ENCODE peak calls at places on chromosomes 11 and 22, in five cellular contexts. One of them, this sample, is unnamed.

GRCh38 chr11:66335531-66336233 is 552 bp downstream of the RIN1 start:
- DNase-seq in activated T-cell treated with anti-CD3 and anti-CD28 coated beads, Interleukin-2, amount 50 U/mL, for 24 hours: no peak
- DNase-seq in occipital lobe: no peak
- DNase-seq in stimulated activated CD4-positive, alpha-beta T cell treated with anti-CD3 and anti-CD28 coated beads, Interleukin-1b, Interleukin-23, amount 100 ng/mL, for 1 hour: no peak
- DNase-seq in WTC11: no peak
- DNase-seq in this sample: peak; percentile 80

GRCh38 chr11:108645956-108646355 is 18.9 kb upstream of the DDX10 start:
- DNase-seq in activated T-cell treated with anti-CD3 and anti-CD28 coated beads, Interleukin-2, amount 50 U/mL, for 24 hours: no peak
- DNase-seq in occipital lobe: no peak
- DNase-seq in stimulated activated CD4-positive, alpha-beta T cell treated with anti-CD3 and anti-CD28 coated beads, Interleukin-1b, Interleukin-23, amount 100 ng/mL, for 1 hour: no peak
- DNase-seq in WTC11: no peak
- DNase-seq in this sample: no peak

GRCh38 chr22:37208401-37209139 is 3.7 kb downstream of the SSTR3 start:
- DNase-seq in activated T-cell treated with anti-CD3 and anti-CD28 coated beads, Interleukin-2, amount 50 U/mL, for 24 hours: peak; percentile 32
- DNase-seq in occipital lobe: no peak
- DNase-seq in stimulated activated CD4-positive, alpha-beta T cell treated with anti-CD3 and anti-CD28 coated beads, Interleukin-1b, Interleukin-23, amount 100 ng/mL, for 1 hour: no peak
- DNase-seq in WTC11: no peak
- DNase-seq in this sample: no peak

GRCh38 chr22:47307326-47307725 is 544.9 kb downstream of the TBC1D22A start:
- DNase-seq in activated T-cell treated with anti-CD3 and anti-CD28 coated beads, Interleukin-2, amount 50 U/mL, for 24 hours: no peak
- DNase-seq in occipital lobe: no peak
- DNase-seq in stimulated activated CD4-positive, alpha-beta T cell treated with anti-CD3 and anti-CD28 coated beads, Interleukin-1b, Interleukin-23, amount 100 ng/mL, for 1 hour: no peak
- DNase-seq in WTC11: no peak
- DNase-seq in this sample: no peak

GRCh38 chr11:12824281-12825041 is 150.2 kb downstream of the TEAD1 start:
- DNase-seq in activated T-cell treated with anti-CD3 and anti-CD28 coated beads, Interleukin-2, amount 50 U/mL, for 24 hours: no peak
- DNase-seq in occipital lobe: no peak
- DNase-seq in stimulated activated CD4-positive, alpha-beta T cell treated with anti-CD3 and anti-CD28 coated beads, Interleukin-1b, Interleukin-23, amount 100 ng/mL, for 1 hour: no peak
- DNase-seq in WTC11: no peak
- DNase-seq in this sample: no peak

GRCh38 chr11:35010656-35011055 is 94.2 kb downstream of the PDHX start:
- DNase-seq in activated T-cell treated with anti-CD3 and anti-CD28 coated beads, Interleukin-2, amount 50 U/mL, for 24 hours: no peak
- DNase-seq in occipital lobe: no peak
- DNase-seq in stimulated activated CD4-positive, alpha-beta T cell treated with anti-CD3 and anti-CD28 coated beads, Interleukin-1b, Interleukin-23, amount 100 ng/mL, for 1 hour: no peak
- DNase-seq in WTC11: no peak
- DNase-seq in this sample: no peak

GRCh38 chr11:73249304-73249703 is 22.8 kb upstream of the P2RY6 start:
- DNase-seq in activated T-cell treated with anti-CD3 and anti-CD28 coated beads, Interleukin-2, amount 50 U/mL, for 24 hours: no peak
- DNase-seq in occipital lobe: no peak
- DNase-seq in stimulated activated CD4-positive, alpha-beta T cell treated with anti-CD3 and anti-CD28 coated beads, Interleukin-1b, Interleukin-23, amount 100 ng/mL, for 1 hour: no peak
- DNase-seq in WTC11: no peak
- DNase-seq in this sample: no peak

GRCh38 chr22:40666151-40666848 is 13.0 kb upstream of the MCHR1 start:
- DNase-seq in activated T-cell treated with anti-CD3 and anti-CD28 coated beads, Interleukin-2, amount 50 U/mL, for 24 hours: no peak
- DNase-seq in occipital lobe: no peak
- DNase-seq in stimulated activated CD4-positive, alpha-beta T cell treated with anti-CD3 and anti-CD28 coated beads, Interleukin-1b, Interleukin-23, amount 100 ng/mL, for 1 hour: no peak
- DNase-seq in WTC11: no peak
- DNase-seq in this sample: no peak

GRCh38 chr11:119094816-119095065 is 6.9 kb downstream of the DPAGT1 start:
- DNase-seq in activated T-cell treated with anti-CD3 and anti-CD28 coated beads, Interleukin-2, amount 50 U/mL, for 24 hours: no peak
- DNase-seq in occipital lobe: peak; percentile 66
- DNase-seq in stimulated activated CD4-positive, alpha-beta T cell treated with anti-CD3 and anti-CD28 coated beads, Interleukin-1b, Interleukin-23, amount 100 ng/mL, for 1 hour: no peak
- DNase-seq in WTC11: peak; percentile 74
- DNase-seq in this sample: peak; percentile 70

GRCh38 chr22:44804327-44804726 is 52.0 kb downstream of the ARHGAP8 start:
- DNase-seq in activated T-cell treated with anti-CD3 and anti-CD28 coated beads, Interleukin-2, amount 50 U/mL, for 24 hours: no peak
- DNase-seq in occipital lobe: no peak
- DNase-seq in stimulated activated CD4-positive, alpha-beta T cell treated with anti-CD3 and anti-CD28 coated beads, Interleukin-1b, Interleukin-23, amount 100 ng/mL, for 1 hour: no peak
- DNase-seq in WTC11: no peak
- DNase-seq in this sample: no peak

GRCh38 chr11:69012092-69013008 is 696 bp downstream of the MRGPRF start:
- DNase-seq in activated T-cell treated with anti-CD3 and anti-CD28 coated beads, Interleukin-2, amount 50 U/mL, for 24 hours: no peak
- DNase-seq in occipital lobe: no peak
- DNase-seq in stimulated activated CD4-positive, alpha-beta T cell treated with anti-CD3 and anti-CD28 coated beads, Interleukin-1b, Interleukin-23, amount 100 ng/mL, for 1 hour: no peak
- DNase-seq in WTC11: no peak
- DNase-seq in this sample: no peak

GRCh38 chr11:67022341-67022933 is 497 bp upstream of the SYT12 start:
- DNase-seq in activated T-cell treated with anti-CD3 and anti-CD28 coated beads, Interleukin-2, amount 50 U/mL, for 24 hours: no peak
- DNase-seq in occipital lobe: peak; percentile 49
- DNase-seq in stimulated activated CD4-positive, alpha-beta T cell treated with anti-CD3 and anti-CD28 coated beads, Interleukin-1b, Interleukin-23, amount 100 ng/mL, for 1 hour: no peak
- DNase-seq in WTC11: no peak
- DNase-seq in this sample: no peak

GRCh38 chr22:49936973-49937757 is 18.7 kb downstream of the CRELD2 start:
- DNase-seq in activated T-cell treated with anti-CD3 and anti-CD28 coated beads, Interleukin-2, amount 50 U/mL, for 24 hours: no peak
- DNase-seq in occipital lobe: peak; percentile 42
- DNase-seq in stimulated activated CD4-positive, alpha-beta T cell treated with anti-CD3 and anti-CD28 coated beads, Interleukin-1b, Interleukin-23, amount 100 ng/mL, for 1 hour: no peak
- DNase-seq in WTC11: no peak
- DNase-seq in this sample: no peak

GRCh38 chr11:68946416-68947090 is 34.2 kb downstream of the MRGPRD start:
- DNase-seq in activated T-cell treated with anti-CD3 and anti-CD28 coated beads, Interleukin-2, amount 50 U/mL, for 24 hours: no peak
- DNase-seq in occipital lobe: no peak
- DNase-seq in stimulated activated CD4-positive, alpha-beta T cell treated with anti-CD3 and anti-CD28 coated beads, Interleukin-1b, Interleukin-23, amount 100 ng/mL, for 1 hour: no peak
- DNase-seq in WTC11: no peak
- DNase-seq in this sample: no peak

GRCh38 chr11:66291706-66292542 is at the start of gene TMEM151A:
- DNase-seq in activated T-cell treated with anti-CD3 and anti-CD28 coated beads, Interleukin-2, amount 50 U/mL, for 24 hours: peak; percentile 55
- DNase-seq in occipital lobe: no peak
- DNase-seq in stimulated activated CD4-positive, alpha-beta T cell treated with anti-CD3 and anti-CD28 coated beads, Interleukin-1b, Interleukin-23, amount 100 ng/mL, for 1 hour: no peak
- DNase-seq in WTC11: no peak
- DNase-seq in this sample: peak; percentile 74

GRCh38 chr11:12017865-12018453 is 9.5 kb upstream of the DKK3 start:
- DNase-seq in activated T-cell treated with anti-CD3 and anti-CD28 coated beads, Interleukin-2, amount 50 U/mL, for 24 hours: no peak
- DNase-seq in occipital lobe: no peak
- DNase-seq in stimulated activated CD4-positive, alpha-beta T cell treated with anti-CD3 and anti-CD28 coated beads, Interleukin-1b, Interleukin-23, amount 100 ng/mL, for 1 hour: no peak
- DNase-seq in WTC11: no peak
- DNase-seq in this sample: no peak

GRCh38 chr11:107439586-107440201 is 17.9 kb downstream of the CWF19L2 start:
- DNase-seq in activated T-cell treated with anti-CD3 and anti-CD28 coated beads, Interleukin-2, amount 50 U/mL, for 24 hours: no peak
- DNase-seq in occipital lobe: no peak
- DNase-seq in stimulated activated CD4-positive, alpha-beta T cell treated with anti-CD3 and anti-CD28 coated beads, Interleukin-1b, Interleukin-23, amount 100 ng/mL, for 1 hour: no peak
- DNase-seq in WTC11: no peak
- DNase-seq in this sample: no peak

GRCh38 chr11:124941703-124942102 is 5.9 kb upstream of the HEPACAM start:
- DNase-seq in activated T-cell treated with anti-CD3 and anti-CD28 coated beads, Interleukin-2, amount 50 U/mL, for 24 hours: no peak
- DNase-seq in occipital lobe: no peak
- DNase-seq in stimulated activated CD4-positive, alpha-beta T cell treated with anti-CD3 and anti-CD28 coated beads, Interleukin-1b, Interleukin-23, amount 100 ng/mL, for 1 hour: no peak
- DNase-seq in WTC11: no peak
- DNase-seq in this sample: no peak

GRCh38 chr11:72224587-72225410 is at the start of gene INPPL1:
- DNase-seq in activated T-cell treated with anti-CD3 and anti-CD28 coated beads, Interleukin-2, amount 50 U/mL, for 24 hours: peak; percentile 68
- DNase-seq in occipital lobe: no peak
- DNase-seq in stimulated activated CD4-positive, alpha-beta T cell treated with anti-CD3 and anti-CD28 coated beads, Interleukin-1b, Interleukin-23, amount 100 ng/mL, for 1 hour: peak; percentile 37
- DNase-seq in WTC11: peak; percentile 58
- DNase-seq in this sample: peak; percentile 70

GRCh38 chr11:100709233-100709999 is 22.3 kb downstream of the ARHGAP42 start:
- DNase-seq in activated T-cell treated with anti-CD3 and anti-CD28 coated beads, Interleukin-2, amount 50 U/mL, for 24 hours: no peak
- DNase-seq in occipital lobe: no peak
- DNase-seq in stimulated activated CD4-positive, alpha-beta T cell treated with anti-CD3 and anti-CD28 coated beads, Interleukin-1b, Interleukin-23, amount 100 ng/mL, for 1 hour: no peak
- DNase-seq in WTC11: no peak
- DNase-seq in this sample: no peak

GRCh38 chr11:67439321-67440228 is 2.1 kb upstream of the PTPRCAP start:
- DNase-seq in activated T-cell treated with anti-CD3 and anti-CD28 coated beads, Interleukin-2, amount 50 U/mL, for 24 hours: peak; percentile 67
- DNase-seq in occipital lobe: no peak
- DNase-seq in stimulated activated CD4-positive, alpha-beta T cell treated with anti-CD3 and anti-CD28 coated beads, Interleukin-1b, Interleukin-23, amount 100 ng/mL, for 1 hour: no peak
- DNase-seq in WTC11: peak; percentile 55
- DNase-seq in this sample: no peak

GRCh38 chr11:96045622-96046456 is 121.9 kb upstream of the MTMR2 start:
- DNase-seq in activated T-cell treated with anti-CD3 and anti-CD28 coated beads, Interleukin-2, amount 50 U/mL, for 24 hours: no peak
- DNase-seq in occipital lobe: peak; percentile 22
- DNase-seq in stimulated activated CD4-positive, alpha-beta T cell treated with anti-CD3 and anti-CD28 coated beads, Interleukin-1b, Interleukin-23, amount 100 ng/mL, for 1 hour: no peak
- DNase-seq in WTC11: peak; percentile 64
- DNase-seq in this sample: peak; percentile 65

GRCh38 chr11:34145073-34145472 is 39.6 kb downstream of the NAT10 start:
- DNase-seq in activated T-cell treated with anti-CD3 and anti-CD28 coated beads, Interleukin-2, amount 50 U/mL, for 24 hours: no peak
- DNase-seq in occipital lobe: no peak
- DNase-seq in stimulated activated CD4-positive, alpha-beta T cell treated with anti-CD3 and anti-CD28 coated beads, Interleukin-1b, Interleukin-23, amount 100 ng/mL, for 1 hour: no peak
- DNase-seq in WTC11: no peak
- DNase-seq in this sample: no peak

GRCh38 chr22:28594784-28595324 is 84.8 kb downstream of the TTC28 start:
- DNase-seq in activated T-cell treated with anti-CD3 and anti-CD28 coated beads, Interleukin-2, amount 50 U/mL, for 24 hours: no peak
- DNase-seq in occipital lobe: no peak
- DNase-seq in stimulated activated CD4-positive, alpha-beta T cell treated with anti-CD3 and anti-CD28 coated beads, Interleukin-1b, Interleukin-23, amount 100 ng/mL, for 1 hour: no peak
- DNase-seq in WTC11: no peak
- DNase-seq in this sample: peak; percentile 39

GRCh38 chr11:35362571-35362980 is 56.8 kb downstream of the SLC1A2 start:
- DNase-seq in activated T-cell treated with anti-CD3 and anti-CD28 coated beads, Interleukin-2, amount 50 U/mL, for 24 hours: no peak
- DNase-seq in occipital lobe: no peak
- DNase-seq in stimulated activated CD4-positive, alpha-beta T cell treated with anti-CD3 and anti-CD28 coated beads, Interleukin-1b, Interleukin-23, amount 100 ng/mL, for 1 hour: no peak
- DNase-seq in WTC11: no peak
- DNase-seq in this sample: no peak

GRCh38 chr22:40107756-40108437 is 69.8 kb upstream of the TNRC6B start:
- DNase-seq in activated T-cell treated with anti-CD3 and anti-CD28 coated beads, Interleukin-2, amount 50 U/mL, for 24 hours: peak; percentile 60
- DNase-seq in occipital lobe: no peak
- DNase-seq in stimulated activated CD4-positive, alpha-beta T cell treated with anti-CD3 and anti-CD28 coated beads, Interleukin-1b, Interleukin-23, amount 100 ng/mL, for 1 hour: no peak
- DNase-seq in WTC11: no peak
- DNase-seq in this sample: no peak

GRCh38 chr11:66725646-66726045 is 3.4 kb downstream of the SPTBN2 start:
- DNase-seq in activated T-cell treated with anti-CD3 and anti-CD28 coated beads, Interleukin-2, amount 50 U/mL, for 24 hours: no peak
- DNase-seq in occipital lobe: no peak
- DNase-seq in stimulated activated CD4-positive, alpha-beta T cell treated with anti-CD3 and anti-CD28 coated beads, Interleukin-1b, Interleukin-23, amount 100 ng/mL, for 1 hour: no peak
- DNase-seq in WTC11: no peak
- DNase-seq in this sample: no peak

GRCh38 chr11:102564110-102564509 is 33.6 kb upstream of the MMP7 start:
- DNase-seq in activated T-cell treated with anti-CD3 and anti-CD28 coated beads, Interleukin-2, amount 50 U/mL, for 24 hours: no peak
- DNase-seq in occipital lobe: no peak
- DNase-seq in stimulated activated CD4-positive, alpha-beta T cell treated with anti-CD3 and anti-CD28 coated beads, Interleukin-1b, Interleukin-23, amount 100 ng/mL, for 1 hour: no peak
- DNase-seq in WTC11: no peak
- DNase-seq in this sample: no peak

GRCh38 chr22:16603448-16603768 is 10.8 kb upstream of the CCT8L2 start:
- DNase-seq in activated T-cell treated with anti-CD3 and anti-CD28 coated beads, Interleukin-2, amount 50 U/mL, for 24 hours: no peak
- DNase-seq in occipital lobe: no peak
- DNase-seq in stimulated activated CD4-positive, alpha-beta T cell treated with anti-CD3 and anti-CD28 coated beads, Interleukin-1b, Interleukin-23, amount 100 ng/mL, for 1 hour: no peak
- DNase-seq in WTC11: no peak
- DNase-seq in this sample: no peak

GRCh38 chr22:23183107-23183698 is 2.9 kb downstream of the BCR start:
- DNase-seq in activated T-cell treated with anti-CD3 and anti-CD28 coated beads, Interleukin-2, amount 50 U/mL, for 24 hours: no peak
- DNase-seq in occipital lobe: peak; percentile 58
- DNase-seq in stimulated activated CD4-positive, alpha-beta T cell treated with anti-CD3 and anti-CD28 coated beads, Interleukin-1b, Interleukin-23, amount 100 ng/mL, for 1 hour: no peak
- DNase-seq in WTC11: peak; percentile 86
- DNase-seq in this sample: peak; percentile 82

GRCh38 chr11:75557649-75558494 is 4.2 kb upstream of the SERPINH1 start:
- DNase-seq in activated T-cell treated with anti-CD3 and anti-CD28 coated beads, Interleukin-2, amount 50 U/mL, for 24 hours: no peak
- DNase-seq in occipital lobe: no peak
- DNase-seq in stimulated activated CD4-positive, alpha-beta T cell treated with anti-CD3 and anti-CD28 coated beads, Interleukin-1b, Interleukin-23, amount 100 ng/mL, for 1 hour: no peak
- DNase-seq in WTC11: no peak
- DNase-seq in this sample: no peak

GRCh38 chr11:44400431-44400830 is 90.5 kb upstream of the ALX4 start:
- DNase-seq in activated T-cell treated with anti-CD3 and anti-CD28 coated beads, Interleukin-2, amount 50 U/mL, for 24 hours: no peak
- DNase-seq in occipital lobe: no peak
- DNase-seq in stimulated activated CD4-positive, alpha-beta T cell treated with anti-CD3 and anti-CD28 coated beads, Interleukin-1b, Interleukin-23, amount 100 ng/mL, for 1 hour: no peak
- DNase-seq in WTC11: no peak
- DNase-seq in this sample: no peak

GRCh38 chr22:32475428-32476010 is 908 bp downstream of the FBXO7 start:
- DNase-seq in activated T-cell treated with anti-CD3 and anti-CD28 coated beads, Interleukin-2, amount 50 U/mL, for 24 hours: peak; percentile 50
- DNase-seq in occipital lobe: peak; percentile 50
- DNase-seq in stimulated activated CD4-positive, alpha-beta T cell treated with anti-CD3 and anti-CD28 coated beads, Interleukin-1b, Interleukin-23, amount 100 ng/mL, for 1 hour: no peak
- DNase-seq in WTC11: no peak
- DNase-seq in this sample: no peak

GRCh38 chr11:112425121-112425520 is 164.5 kb upstream of the PLET1 start:
- DNase-seq in activated T-cell treated with anti-CD3 and anti-CD28 coated beads, Interleukin-2, amount 50 U/mL, for 24 hours: no peak
- DNase-seq in occipital lobe: no peak
- DNase-seq in stimulated activated CD4-positive, alpha-beta T cell treated with anti-CD3 and anti-CD28 coated beads, Interleukin-1b, Interleukin-23, amount 100 ng/mL, for 1 hour: no peak
- DNase-seq in WTC11: no peak
- DNase-seq in this sample: no peak

GRCh38 chr22:50040717-50041116 is 17.4 kb downstream of the TTLL8 start:
- DNase-seq in activated T-cell treated with anti-CD3 and anti-CD28 coated beads, Interleukin-2, amount 50 U/mL, for 24 hours: no peak
- DNase-seq in occipital lobe: no peak
- DNase-seq in stimulated activated CD4-positive, alpha-beta T cell treated with anti-CD3 and anti-CD28 coated beads, Interleukin-1b, Interleukin-23, amount 100 ng/mL, for 1 hour: no peak
- DNase-seq in WTC11: no peak
- DNase-seq in this sample: no peak

GRCh38 chr22:22465094-22465602 is 43.4 kb downstream of the ZNF280B start:
- DNase-seq in activated T-cell treated with anti-CD3 and anti-CD28 coated beads, Interleukin-2, amount 50 U/mL, for 24 hours: no peak
- DNase-seq in occipital lobe: no peak
- DNase-seq in stimulated activated CD4-positive, alpha-beta T cell treated with anti-CD3 and anti-CD28 coated beads, Interleukin-1b, Interleukin-23, amount 100 ng/mL, for 1 hour: no peak
- DNase-seq in WTC11: no peak
- DNase-seq in this sample: no peak

GRCh38 chr11:134266841-134267251 is 9.3 kb upstream of the GLB1L3 start:
- DNase-seq in activated T-cell treated with anti-CD3 and anti-CD28 coated beads, Interleukin-2, amount 50 U/mL, for 24 hours: no peak
- DNase-seq in occipital lobe: no peak
- DNase-seq in stimulated activated CD4-positive, alpha-beta T cell treated with anti-CD3 and anti-CD28 coated beads, Interleukin-1b, Interleukin-23, amount 100 ng/mL, for 1 hour: no peak
- DNase-seq in WTC11: no peak
- DNase-seq in this sample: no peak